ENCODE peak calls at places on chromosomes 13 and 19, in five cellular contexts. One of them, this sample, is unnamed.
A peak's percentile ranks its signal among the peaks of the same experiment; 100 is the strongest.

GRCh38 chr19:56869886-56870285 is 29.4 kb upstream of the PEG3 start:
- DNase-seq in HCT116: no peak
- DNase-seq in endothelial cell of umbilical vein: no peak
- DNase-seq in GM06990: no peak
- DNase-seq in thoracic aorta: no peak
- DNase-seq in this sample: no peak

GRCh38 chr13:32117696-32118095 is 86.1 kb downstream of the FRY start:
- DNase-seq in HCT116: no peak
- DNase-seq in endothelial cell of umbilical vein: no peak
- DNase-seq in GM06990: no peak
- DNase-seq in thoracic aorta: peak; percentile 9
- DNase-seq in this sample: peak; percentile 90

GRCh38 chr19:5925830-5926459 is 11.9 kb downstream of the CAPS start:
- DNase-seq in HCT116: no peak
- DNase-seq in endothelial cell of umbilical vein: no peak
- DNase-seq in GM06990: no peak
- DNase-seq in thoracic aorta: no peak
- DNase-seq in this sample: no peak

GRCh38 chr13:97254809-97255208 is 32.7 kb downstream of the MBNL2 start:
- DNase-seq in HCT116: peak; percentile 93
- DNase-seq in endothelial cell of umbilical vein: no peak
- DNase-seq in GM06990: no peak
- DNase-seq in thoracic aorta: no peak
- DNase-seq in this sample: no peak

GRCh38 chr19:55697698-55698097 is 22.7 kb downstream of the EPN1 start:
- DNase-seq in HCT116: no peak
- DNase-seq in endothelial cell of umbilical vein: no peak
- DNase-seq in GM06990: no peak
- DNase-seq in thoracic aorta: no peak
- DNase-seq in this sample: no peak

GRCh38 chr19:6091771-6092291 is 18.5 kb downstream of the RFX2 start:
- DNase-seq in HCT116: no peak
- DNase-seq in endothelial cell of umbilical vein: no peak
- DNase-seq in GM06990: no peak
- DNase-seq in thoracic aorta: no peak
- DNase-seq in this sample: no peak

GRCh38 chr13:42355118-42355840 is 83.3 kb downstream of the AKAP11 start:
- DNase-seq in HCT116: no peak
- DNase-seq in endothelial cell of umbilical vein: no peak
- DNase-seq in GM06990: no peak
- DNase-seq in thoracic aorta: no peak
- DNase-seq in this sample: no peak

GRCh38 chr13:82976499-82976898 is 905.8 kb downstream of the SLITRK1 start:
- DNase-seq in HCT116: no peak
- DNase-seq in endothelial cell of umbilical vein: no peak
- DNase-seq in GM06990: no peak
- DNase-seq in thoracic aorta: no peak
- DNase-seq in this sample: no peak

GRCh38 chr13:53254495-53254894 is 225.9 kb downstream of the OLFM4 start:
- DNase-seq in HCT116: no peak
- DNase-seq in endothelial cell of umbilical vein: no peak
- DNase-seq in GM06990: no peak
- DNase-seq in thoracic aorta: no peak
- DNase-seq in this sample: no peak

GRCh38 chr13:98142427-98143156 is at the start of gene FARP1:
- DNase-seq in HCT116: peak; percentile 27
- DNase-seq in endothelial cell of umbilical vein: peak; percentile 55
- DNase-seq in GM06990: peak; percentile 50
- DNase-seq in thoracic aorta: no peak
- DNase-seq in this sample: peak; percentile 79

GRCh38 chr19:31312004-31312403 is 37.2 kb downstream of the TSHZ3 start:
- DNase-seq in HCT116: no peak
- DNase-seq in endothelial cell of umbilical vein: no peak
- DNase-seq in GM06990: no peak
- DNase-seq in thoracic aorta: no peak
- DNase-seq in this sample: no peak

GRCh38 chr19:41334793-41335192 is 18.9 kb downstream of the TGFB1 start:
- DNase-seq in HCT116: no peak
- DNase-seq in endothelial cell of umbilical vein: peak; percentile 46
- DNase-seq in GM06990: no peak
- DNase-seq in thoracic aorta: no peak
- DNase-seq in this sample: no peak

GRCh38 chr19:43474986-43475705 is 9.7 kb upstream of the LYPD3 start:
- DNase-seq in HCT116: peak; percentile 88
- DNase-seq in endothelial cell of umbilical vein: peak; percentile 95
- DNase-seq in GM06990: peak; percentile 80
- DNase-seq in thoracic aorta: peak; percentile 75
- DNase-seq in this sample: peak; percentile 75

GRCh38 chr13:28340272-28340793 is 154.6 kb downstream of the FLT1 start:
- DNase-seq in HCT116: no peak
- DNase-seq in endothelial cell of umbilical vein: no peak
- DNase-seq in GM06990: no peak
- DNase-seq in thoracic aorta: no peak
- DNase-seq in this sample: no peak

GRCh38 chr19:46426506-46427162 is 2.1 kb downstream of the PNMA8C start:
- DNase-seq in HCT116: no peak
- DNase-seq in endothelial cell of umbilical vein: peak; percentile 36
- DNase-seq in GM06990: no peak
- DNase-seq in thoracic aorta: no peak
- DNase-seq in this sample: no peak

GRCh38 chr19:35756373-35757230 is at the start of gene HSPB6:
- DNase-seq in HCT116: no peak
- DNase-seq in endothelial cell of umbilical vein: peak; percentile 37
- DNase-seq in GM06990: no peak
- DNase-seq in thoracic aorta: no peak
- DNase-seq in this sample: no peak

GRCh38 chr13:41060723-41061074 is 610 bp upstream of the WBP4 start:
- DNase-seq in HCT116: peak; percentile 47
- DNase-seq in endothelial cell of umbilical vein: peak; percentile 81
- DNase-seq in GM06990: no peak
- DNase-seq in thoracic aorta: peak; percentile 56
- DNase-seq in this sample: peak; percentile 46

GRCh38 chr19:47897857-47898256 is 11.7 kb upstream of the SULT2A1 start:
- DNase-seq in HCT116: no peak
- DNase-seq in endothelial cell of umbilical vein: no peak
- DNase-seq in GM06990: no peak
- DNase-seq in thoracic aorta: no peak
- DNase-seq in this sample: no peak

GRCh38 chr13:49110122-49110831 is 109.9 kb upstream of the MLNR start:
- DNase-seq in HCT116: peak; percentile 83
- DNase-seq in endothelial cell of umbilical vein: peak; percentile 87
- DNase-seq in GM06990: peak; percentile 44
- DNase-seq in thoracic aorta: peak; percentile 16
- DNase-seq in this sample: peak; percentile 85

GRCh38 chr13:97627566-97627965 is 193.6 kb downstream of the RAP2A start:
- DNase-seq in HCT116: no peak
- DNase-seq in endothelial cell of umbilical vein: no peak
- DNase-seq in GM06990: no peak
- DNase-seq in thoracic aorta: no peak
- DNase-seq in this sample: peak; percentile 10

GRCh38 chr13:71979616-71980015 is 112.6 kb upstream of the DACH1 start:
- DNase-seq in HCT116: peak; percentile 6
- DNase-seq in endothelial cell of umbilical vein: peak; percentile 33
- DNase-seq in GM06990: no peak
- DNase-seq in thoracic aorta: no peak
- DNase-seq in this sample: no peak

GRCh38 chr13:25930655-25931054 is 121.2 kb downstream of the SHISA2 start:
- DNase-seq in HCT116: no peak
- DNase-seq in endothelial cell of umbilical vein: no peak
- DNase-seq in GM06990: no peak
- DNase-seq in thoracic aorta: no peak
- DNase-seq in this sample: no peak

GRCh38 chr19:10004617-10005016 is 5.7 kb downstream of the COL5A3 start:
- DNase-seq in HCT116: no peak
- DNase-seq in endothelial cell of umbilical vein: no peak
- DNase-seq in GM06990: no peak
- DNase-seq in thoracic aorta: no peak
- DNase-seq in this sample: no peak

GRCh38 chr19:57075801-57076492 is 43.8 kb upstream of the USP29 start:
- DNase-seq in HCT116: no peak
- DNase-seq in endothelial cell of umbilical vein: no peak
- DNase-seq in GM06990: no peak
- DNase-seq in thoracic aorta: no peak
- DNase-seq in this sample: no peak

GRCh38 chr19:18392417-18392816 is 5.0 kb downstream of the LRRC25 start:
- DNase-seq in HCT116: no peak
- DNase-seq in endothelial cell of umbilical vein: peak; percentile 49
- DNase-seq in GM06990: no peak
- DNase-seq in thoracic aorta: no peak
- DNase-seq in this sample: peak; percentile 72

GRCh38 chr19:12969292-12969988 is at the start of gene DAND5:
- DNase-seq in HCT116: no peak
- DNase-seq in endothelial cell of umbilical vein: no peak
- DNase-seq in GM06990: no peak
- DNase-seq in thoracic aorta: no peak
- DNase-seq in this sample: no peak

GRCh38 chr19:48623556-48624066 is 4.3 kb downstream of the SPHK2 start:
- DNase-seq in HCT116: no peak
- DNase-seq in endothelial cell of umbilical vein: no peak
- DNase-seq in GM06990: no peak
- DNase-seq in thoracic aorta: no peak
- DNase-seq in this sample: no peak

GRCh38 chr13:46831588-46832194 is 34.7 kb upstream of the ESD start:
- DNase-seq in HCT116: peak; percentile 51
- DNase-seq in endothelial cell of umbilical vein: peak; percentile 60
- DNase-seq in GM06990: peak; percentile 9
- DNase-seq in thoracic aorta: no peak
- DNase-seq in this sample: peak; percentile 64

GRCh38 chr13:68984688-68985319 is 1122.8 kb upstream of the ATXN8OS start:
- DNase-seq in HCT116: no peak
- DNase-seq in endothelial cell of umbilical vein: no peak
- DNase-seq in GM06990: no peak
- DNase-seq in thoracic aorta: no peak
- DNase-seq in this sample: no peak

GRCh38 chr13:25136872-25137623 is 35.0 kb downstream of the AMER2 start:
- DNase-seq in HCT116: no peak
- DNase-seq in endothelial cell of umbilical vein: no peak
- DNase-seq in GM06990: no peak
- DNase-seq in thoracic aorta: no peak
- DNase-seq in this sample: no peak

GRCh38 chr19:39409207-39409885 is 2.7 kb downstream of the ZFP36 start:
- DNase-seq in HCT116: peak; percentile 90
- DNase-seq in endothelial cell of umbilical vein: peak; percentile 55
- DNase-seq in GM06990: peak; percentile 84
- DNase-seq in thoracic aorta: peak; percentile 69
- DNase-seq in this sample: peak; percentile 94

GRCh38 chr19:39083599-39083982 is 577 bp upstream of the ACP7 start:
- DNase-seq in HCT116: no peak
- DNase-seq in endothelial cell of umbilical vein: peak; percentile 14
- DNase-seq in GM06990: no peak
- DNase-seq in thoracic aorta: no peak
- DNase-seq in this sample: no peak

GRCh38 chr19:11365557-11366117 is 8.8 kb upstream of the SWSAP1 start:
- DNase-seq in HCT116: no peak
- DNase-seq in endothelial cell of umbilical vein: no peak
- DNase-seq in GM06990: no peak
- DNase-seq in thoracic aorta: no peak
- DNase-seq in this sample: no peak
- H3K36me3 ChIP-seq in HCT116: no peaks in the 10 kb centered on the region
- H3K36me3 ChIP-seq in endothelial cell of umbilical vein: peaks cover 9% of the 10 kb centered on the region
- H3K36me3 ChIP-seq in GM06990: peaks cover 7% of the 10 kb centered on the region
- H3K36me3 ChIP-seq in thoracic aorta: peaks cover 21% of the 10 kb centered on the region
- H3K36me3 ChIP-seq in this sample: peaks cover 46% of the 10 kb centered on the region

GRCh38 chr19:2099937-2100718 is 3.4 kb downstream of the IZUMO4 start:
- DNase-seq in HCT116: no peak
- DNase-seq in endothelial cell of umbilical vein: no peak
- DNase-seq in GM06990: no peak
- DNase-seq in thoracic aorta: no peak
- DNase-seq in this sample: no peak

GRCh38 chr19:2103308-2103707 is 6.6 kb downstream of the IZUMO4 start:
- DNase-seq in HCT116: no peak
- DNase-seq in endothelial cell of umbilical vein: no peak
- DNase-seq in GM06990: no peak
- DNase-seq in thoracic aorta: no peak
- DNase-seq in this sample: no peak

GRCh38 chr19:2099054-2099501 is 2.4 kb downstream of the IZUMO4 start:
- DNase-seq in HCT116: no peak
- DNase-seq in endothelial cell of umbilical vein: no peak
- DNase-seq in GM06990: no peak
- DNase-seq in thoracic aorta: no peak
- DNase-seq in this sample: no peak

GRCh38 chr19:2100719-2101061 is 4.0 kb downstream of the IZUMO4 start:
- DNase-seq in HCT116: no peak
- DNase-seq in endothelial cell of umbilical vein: no peak
- DNase-seq in GM06990: no peak
- DNase-seq in thoracic aorta: no peak
- DNase-seq in this sample: no peak

DNA sequence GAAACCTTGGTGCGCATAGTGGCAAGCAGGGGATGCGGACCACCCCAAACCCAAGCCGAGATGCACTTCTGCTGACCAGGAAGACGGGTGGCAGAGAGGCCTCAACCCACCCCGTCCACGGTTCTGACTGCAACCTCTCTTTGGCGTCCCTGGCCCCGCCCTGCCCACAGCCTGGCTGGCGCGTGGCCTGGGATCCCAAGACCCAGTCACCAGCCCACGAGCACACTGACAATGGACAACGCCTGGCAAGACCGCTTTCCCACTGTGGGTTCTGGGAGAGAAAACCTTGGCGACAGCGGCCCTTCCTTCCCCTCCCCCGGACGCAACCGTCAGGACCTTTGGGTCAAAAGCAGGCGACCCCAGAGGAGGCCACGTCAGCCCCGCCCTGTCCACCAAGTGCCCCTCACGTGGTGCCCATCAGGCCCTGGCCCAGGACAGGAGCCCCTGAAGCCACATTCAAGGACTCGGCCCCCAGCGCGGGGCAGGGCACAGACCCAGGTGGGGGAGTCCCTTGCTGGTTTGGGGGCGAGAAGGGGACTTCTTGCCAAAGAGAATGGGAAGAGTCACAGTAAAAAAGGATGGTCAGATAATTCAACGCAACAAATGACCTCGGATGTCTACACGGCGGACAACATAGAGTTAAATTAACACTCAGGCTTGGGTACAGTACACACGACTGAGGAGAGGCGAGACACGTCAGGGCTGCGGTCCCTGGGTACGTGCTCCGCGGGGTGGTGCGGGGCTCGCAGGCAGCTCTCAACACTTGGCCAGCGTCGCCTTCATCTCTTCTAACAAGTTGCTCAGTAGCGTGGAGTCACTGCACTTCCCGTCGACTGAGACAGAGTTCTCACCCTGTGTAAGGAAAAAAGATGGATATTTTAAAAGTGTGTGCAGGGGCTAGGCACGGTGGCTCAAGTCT is 5.0 kb downstream of the IZUMO4 start:
- DNase-seq in HCT116: no peak
- DNase-seq in endothelial cell of umbilical vein: no peak
- DNase-seq in GM06990: no peak
- DNase-seq in thoracic aorta: no peak
- DNase-seq in this sample: no peak
- H3K36me3 ChIP-seq in HCT116: peaks cover 23% of the 10 kb centered on the region
- H3K36me3 ChIP-seq in endothelial cell of umbilical vein: peaks cover 39% of the 10 kb centered on the region
- H3K36me3 ChIP-seq in GM06990: peaks cover 30% of the 10 kb centered on the region
- H3K36me3 ChIP-seq in thoracic aorta: peaks cover 42% of the 10 kb centered on the region
- H3K36me3 ChIP-seq in this sample: peaks cover 57% of the 10 kb centered on the region

GRCh38 chr19:15371119-15371518 is 8.5 kb downstream of the AKAP8 start:
- DNase-seq in HCT116: no peak
- DNase-seq in endothelial cell of umbilical vein: no peak
- DNase-seq in GM06990: no peak
- DNase-seq in thoracic aorta: no peak
- DNase-seq in this sample: no peak
- H3K36me3 ChIP-seq in HCT116: peaks cover 28% of the 10 kb centered on the region
- H3K36me3 ChIP-seq in endothelial cell of umbilical vein: peaks cover 44% of the 10 kb centered on the region
- H3K36me3 ChIP-seq in GM06990: peaks cover 47% of the 10 kb centered on the region
- H3K36me3 ChIP-seq in thoracic aorta: peaks cover 69% of the 10 kb centered on the region
- H3K36me3 ChIP-seq in this sample: peaks cover 73% of the 10 kb centered on the region

GRCh38 chr19:2795827-2796658 is 10.7 kb downstream of the THOP1 start:
- DNase-seq in HCT116: no peak
- DNase-seq in endothelial cell of umbilical vein: no peak
- DNase-seq in GM06990: no peak
- DNase-seq in thoracic aorta: no peak
- DNase-seq in this sample: no peak
- H3K36me3 ChIP-seq in HCT116: peaks cover 38% of the 10 kb centered on the region
- H3K36me3 ChIP-seq in endothelial cell of umbilical vein: peaks cover 7% of the 10 kb centered on the region
- H3K36me3 ChIP-seq in GM06990: peaks cover 43% of the 10 kb centered on the region
- H3K36me3 ChIP-seq in thoracic aorta: peaks cover 4% of the 10 kb centered on the region
- H3K36me3 ChIP-seq in this sample: peaks cover 31% of the 10 kb centered on the region